ENCODE peak calls at places on chromosomes 5 and 9, in six cellular contexts. H, D, T, S, O and V are unnamed samples. For H3K4me1, the result is how much of the 10 kb centered on the place peaks cover.

GRCh38 chr5:172223901-172224873 is 30.2 kb downstream of the EFCAB9 start:
- DNase-seq in H (no peak), T (no peak), D (no peak), S (no peak), O (no peak), V (no peak)

GRCh38 chr9:94874316-94874715 is 147.8 kb downstream of the AOPEP start:
- DNase-seq in H (no peak), S (no peak), O (no peak), T (no peak), D (no peak), V (no peak)

GRCh38 chr5:50722223-50722622 is 55.8 kb downstream of the PARP8 start:
- DNase-seq in H (no peak), S (no peak), T (no peak), D (no peak), O (no peak), V (no peak)

GRCh38 chr9:36036780-36037579 is at the start of gene RECK:
- DNase-seq in D (peak), H (peak), O (peak), S (peak), T (peak), V (peak)

GRCh38 chr9:90546200-90546599 is 96.4 kb downstream of the DIRAS2 start:
- DNase-seq in T (no peak), H (no peak), S (no peak), D (no peak), O (no peak), V (no peak)

GRCh38 chr9:132769895-132770774 is 99.9 kb downstream of the GTF3C4 start:
- DNase-seq in D (peak), H (peak), O (no peak), T (no peak), S (peak), V (peak)

GRCh38 chr5:142845954-142846398 is 75.8 kb downstream of the ARHGAP26 start:
- DNase-seq in T (no peak), D (no peak), O (no peak), S (no peak), H (peak), V (no peak)

GRCh38 chr9:93678199-93679019 is 102.0 kb downstream of the PHF2 start:
- DNase-seq in T (peak), H (peak), S (peak), O (no peak), D (no peak), V (no peak)

GRCh38 chr5:132090107-132090506 is 16.5 kb downstream of the CSF2 start:
- DNase-seq in H (no peak), T (no peak), S (no peak), D (no peak), O (no peak), V (no peak)

GRCh38 chr5:10259916-10260315 is 9.8 kb downstream of the CCT5 start:
- DNase-seq in T (no peak), H (no peak), D (no peak), O (no peak), S (no peak), V (no peak)
- TF ChIP-seq POLR2AphosphoS5 in T (no peak), H (no peak), D (no peak), O (peak), S (peak), V (no peak)

GRCh38 chr9:123089040-123089439 is 55.6 kb downstream of the GPR21 start:
- DNase-seq in O (no peak), D (no peak), T (no peak), S (no peak), H (no peak), V (no peak)
- H3K4me1 ChIP-seq in O (under half), D (under half), T (under half), S (under half), H (under half), V (under half)

GRCh38 chr5:14917719-14918118 is 46.1 kb upstream of the ANKH start:
- DNase-seq in T (no peak), D (no peak), S (no peak), O (no peak), H (no peak), V (no peak)
- TF ChIP-seq POLR2AphosphoS5 in T (peak), D (no peak), S (no peak), O (no peak), H (no peak), V (no peak)

DNA sequence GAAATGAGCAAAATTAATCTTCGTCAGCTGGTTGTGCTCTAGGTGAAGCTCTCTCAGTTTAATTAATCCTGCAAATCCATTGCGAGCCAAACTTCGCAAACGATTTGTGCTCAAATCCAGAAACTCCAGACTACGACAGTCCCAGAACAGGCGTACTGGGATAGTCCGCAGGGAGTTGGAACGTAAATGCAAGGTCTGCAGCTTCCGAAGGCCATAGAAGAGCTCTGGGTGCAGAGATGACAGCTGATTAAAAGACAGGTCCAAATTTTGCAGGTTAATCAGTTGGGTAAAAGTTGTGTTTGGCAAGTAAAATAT is 1.3 kb downstream of the LRRTM2 start:
- DNase-seq in D (no peak), S (no peak), T (no peak), H (no peak), O (no peak), V (no peak)
- H3K4me1 ChIP-seq in D (under half), S (under half), T (under half), H (under half), O (under half), V (under half)